ENCODE peak calls at places on chromosomes 2 and 18, in eight cellular contexts. One of them, this sample, is unnamed.

GRCh38 chr2:41337956-41338355 is 709.9 kb upstream of the PKDCC start:
- DNase-seq in fibroblast of lung: no peak
- DNase-seq in heart left ventricle: no peak
- DNase-seq in cardiac muscle cell: no peak
- DNase-seq in CD4-positive, CD25-positive, alpha-beta regulatory T cell: no peak
- DNase-seq in CD8-positive, alpha-beta T cell: no peak
- DNase-seq in psoas muscle: no peak
- DNase-seq in IMR-90: no peak
- DNase-seq in this sample: no peak

GRCh38 chr2:178895171-178895570 is 87.9 kb upstream of the TTN start:
- DNase-seq in fibroblast of lung: no peak
- DNase-seq in IMR-90: no peak
- DNase-seq in CD4-positive, CD25-positive, alpha-beta regulatory T cell: no peak
- DNase-seq in CD8-positive, alpha-beta T cell: no peak
- DNase-seq in heart left ventricle: no peak
- DNase-seq in psoas muscle: no peak
- DNase-seq in cardiac muscle cell: no peak
- DNase-seq in this sample: no peak

GRCh38 chr2:3519255-3520190 is at the start of gene ADI1:
- DNase-seq in fibroblast of lung: peak; percentile 67
- DNase-seq in psoas muscle: peak; percentile 85
- DNase-seq in CD8-positive, alpha-beta T cell: peak; percentile 83
- DNase-seq in heart left ventricle: peak; percentile 94
- DNase-seq in CD4-positive, CD25-positive, alpha-beta regulatory T cell: peak; percentile 65
- DNase-seq in cardiac muscle cell: peak; percentile 66
- DNase-seq in IMR-90: peak; percentile 65
- DNase-seq in this sample: peak; percentile 80

GRCh38 chr18:61025596-61025995 is 307.6 kb upstream of the CDH20 start:
- DNase-seq in CD8-positive, alpha-beta T cell: no peak
- DNase-seq in CD4-positive, CD25-positive, alpha-beta regulatory T cell: no peak
- DNase-seq in fibroblast of lung: no peak
- DNase-seq in cardiac muscle cell: no peak
- DNase-seq in heart left ventricle: no peak
- DNase-seq in IMR-90: no peak
- DNase-seq in psoas muscle: no peak
- DNase-seq in this sample: no peak

GRCh38 chr2:61617610-61618009 is 79.5 kb upstream of the XPO1 start:
- DNase-seq in heart left ventricle: no peak
- DNase-seq in psoas muscle: no peak
- DNase-seq in fibroblast of lung: no peak
- DNase-seq in CD8-positive, alpha-beta T cell: no peak
- DNase-seq in CD4-positive, CD25-positive, alpha-beta regulatory T cell: no peak
- DNase-seq in IMR-90: no peak
- DNase-seq in cardiac muscle cell: no peak
- DNase-seq in this sample: no peak

GRCh38 chr2:179107737-179108136 is 57.8 kb upstream of the CCDC141 start:
- DNase-seq in CD4-positive, CD25-positive, alpha-beta regulatory T cell: no peak
- DNase-seq in fibroblast of lung: peak; percentile 27
- DNase-seq in cardiac muscle cell: no peak
- DNase-seq in heart left ventricle: no peak
- DNase-seq in IMR-90: peak; percentile 46
- DNase-seq in CD8-positive, alpha-beta T cell: no peak
- DNase-seq in psoas muscle: no peak
- DNase-seq in this sample: peak; percentile 91

GRCh38 chr2:105393373-105394055 is 5.3 kb downstream of the FHL2 start:
- DNase-seq in heart left ventricle: peak; percentile 65
- DNase-seq in psoas muscle: no peak
- DNase-seq in CD4-positive, CD25-positive, alpha-beta regulatory T cell: no peak
- DNase-seq in IMR-90: peak; percentile 73
- DNase-seq in cardiac muscle cell: no peak
- DNase-seq in fibroblast of lung: peak; percentile 97
- DNase-seq in CD8-positive, alpha-beta T cell: no peak
- DNase-seq in this sample: no peak

GRCh38 chr18:36396190-36396589 is 98.7 kb downstream of the FHOD3 start:
- DNase-seq in CD4-positive, CD25-positive, alpha-beta regulatory T cell: no peak
- DNase-seq in heart left ventricle: no peak
- DNase-seq in fibroblast of lung: no peak
- DNase-seq in IMR-90: no peak
- DNase-seq in cardiac muscle cell: no peak
- DNase-seq in psoas muscle: no peak
- DNase-seq in CD8-positive, alpha-beta T cell: no peak
- DNase-seq in this sample: no peak

GRCh38 chr2:204282081-204282480 is 263.2 kb upstream of the PARD3B start:
- DNase-seq in psoas muscle: no peak
- DNase-seq in CD4-positive, CD25-positive, alpha-beta regulatory T cell: no peak
- DNase-seq in fibroblast of lung: no peak
- DNase-seq in CD8-positive, alpha-beta T cell: no peak
- DNase-seq in cardiac muscle cell: no peak
- DNase-seq in IMR-90: no peak
- DNase-seq in heart left ventricle: no peak
- DNase-seq in this sample: no peak

GRCh38 chr18:45617284-45617683 is 2.0 kb downstream of the SLC14A2 start:
- DNase-seq in heart left ventricle: peak; percentile 86
- DNase-seq in psoas muscle: peak; percentile 82
- DNase-seq in CD8-positive, alpha-beta T cell: no peak
- DNase-seq in cardiac muscle cell: no peak
- DNase-seq in IMR-90: peak; percentile 81
- DNase-seq in fibroblast of lung: peak; percentile 90
- DNase-seq in CD4-positive, CD25-positive, alpha-beta regulatory T cell: no peak
- DNase-seq in this sample: peak; percentile 98

GRCh38 chr2:213175673-213176247 is 24.3 kb upstream of the IKZF2 start:
- DNase-seq in CD8-positive, alpha-beta T cell: no peak
- DNase-seq in heart left ventricle: no peak
- DNase-seq in fibroblast of lung: no peak
- DNase-seq in psoas muscle: no peak
- DNase-seq in IMR-90: no peak
- DNase-seq in CD4-positive, CD25-positive, alpha-beta regulatory T cell: no peak
- DNase-seq in cardiac muscle cell: no peak
- DNase-seq in this sample: no peak

GRCh38 chr2:48250943-48251342 is 279.0 kb upstream of the STON1 start:
- DNase-seq in CD4-positive, CD25-positive, alpha-beta regulatory T cell: no peak
- DNase-seq in heart left ventricle: no peak
- DNase-seq in cardiac muscle cell: no peak
- DNase-seq in CD8-positive, alpha-beta T cell: no peak
- DNase-seq in fibroblast of lung: no peak
- DNase-seq in psoas muscle: no peak
- DNase-seq in IMR-90: peak; percentile 19
- DNase-seq in this sample: no peak

GRCh38 chr2:12807907-12808810 is 91.4 kb downstream of the TRIB2 start:
- DNase-seq in heart left ventricle: peak; percentile 48
- DNase-seq in psoas muscle: no peak
- DNase-seq in cardiac muscle cell: no peak
- DNase-seq in IMR-90: no peak
- DNase-seq in CD4-positive, CD25-positive, alpha-beta regulatory T cell: no peak
- DNase-seq in CD8-positive, alpha-beta T cell: no peak
- DNase-seq in fibroblast of lung: no peak
- DNase-seq in this sample: no peak

GRCh38 chr18:46578987-46579386 is 78.0 kb downstream of the LOXHD1 start:
- DNase-seq in CD8-positive, alpha-beta T cell: no peak
- DNase-seq in CD4-positive, CD25-positive, alpha-beta regulatory T cell: no peak
- DNase-seq in cardiac muscle cell: no peak
- DNase-seq in heart left ventricle: no peak
- DNase-seq in psoas muscle: no peak
- DNase-seq in fibroblast of lung: no peak
- DNase-seq in IMR-90: no peak
- DNase-seq in this sample: no peak

GRCh38 chr2:150309681-150310080 is 177.8 kb downstream of the RND3 start:
- DNase-seq in CD4-positive, CD25-positive, alpha-beta regulatory T cell: no peak
- DNase-seq in heart left ventricle: no peak
- DNase-seq in IMR-90: peak; percentile 33
- DNase-seq in fibroblast of lung: peak; percentile 28
- DNase-seq in cardiac muscle cell: no peak
- DNase-seq in psoas muscle: no peak
- DNase-seq in CD8-positive, alpha-beta T cell: no peak
- DNase-seq in this sample: peak; percentile 89

GRCh38 chr2:231181848-231182247 is 16.6 kb upstream of the ARMC9 start:
- DNase-seq in psoas muscle: peak; percentile 82
- DNase-seq in CD4-positive, CD25-positive, alpha-beta regulatory T cell: no peak
- DNase-seq in fibroblast of lung: peak; percentile 48
- DNase-seq in heart left ventricle: peak; percentile 87
- DNase-seq in IMR-90: peak; percentile 50
- DNase-seq in cardiac muscle cell: no peak
- DNase-seq in CD8-positive, alpha-beta T cell: no peak
- DNase-seq in this sample: no peak

GRCh38 chr2:70496819-70497218 is 56.8 kb downstream of the TGFA start:
- DNase-seq in IMR-90: no peak
- DNase-seq in CD4-positive, CD25-positive, alpha-beta regulatory T cell: no peak
- DNase-seq in cardiac muscle cell: no peak
- DNase-seq in fibroblast of lung: no peak
- DNase-seq in heart left ventricle: no peak
- DNase-seq in CD8-positive, alpha-beta T cell: no peak
- DNase-seq in psoas muscle: no peak
- DNase-seq in this sample: no peak

GRCh38 chr2:101014264-101014857 is 12.3 kb downstream of the RPL31 start:
- DNase-seq in CD8-positive, alpha-beta T cell: no peak
- DNase-seq in IMR-90: no peak
- DNase-seq in cardiac muscle cell: no peak
- DNase-seq in fibroblast of lung: no peak
- DNase-seq in psoas muscle: no peak
- DNase-seq in CD4-positive, CD25-positive, alpha-beta regulatory T cell: no peak
- DNase-seq in heart left ventricle: no peak
- DNase-seq in this sample: no peak

GRCh38 chr2:127953128-127953718 is 67.5 kb upstream of the AMMECR1L start:
- DNase-seq in fibroblast of lung: peak; percentile 13
- DNase-seq in cardiac muscle cell: peak; percentile 3
- DNase-seq in CD4-positive, CD25-positive, alpha-beta regulatory T cell: no peak
- DNase-seq in psoas muscle: no peak
- DNase-seq in IMR-90: peak; percentile 61
- DNase-seq in heart left ventricle: peak; percentile 82
- DNase-seq in CD8-positive, alpha-beta T cell: no peak
- DNase-seq in this sample: peak; percentile 88

DNA sequence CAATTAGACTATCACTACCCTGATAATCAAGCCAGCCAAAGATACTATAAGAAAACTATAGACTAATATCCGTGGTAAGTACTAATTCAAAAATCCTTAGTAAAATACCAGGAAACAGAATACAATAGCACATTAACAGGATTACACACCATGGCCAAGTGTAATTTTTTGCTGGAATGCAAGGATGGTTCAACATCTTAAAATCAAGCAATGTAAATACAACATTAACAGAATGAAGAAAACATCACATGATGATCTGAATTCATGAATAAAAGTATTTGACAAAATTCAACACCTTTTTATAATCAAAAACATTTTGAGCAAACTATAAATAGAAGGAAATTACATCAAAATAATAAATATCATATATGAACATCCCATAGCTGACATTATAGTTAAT is 350.7 kb upstream of the LRRTM1 start:
- DNase-seq in cardiac muscle cell: no peak
- DNase-seq in heart left ventricle: no peak
- DNase-seq in CD8-positive, alpha-beta T cell: no peak
- DNase-seq in fibroblast of lung: no peak
- DNase-seq in CD4-positive, CD25-positive, alpha-beta regulatory T cell: no peak
- DNase-seq in IMR-90: no peak
- DNase-seq in psoas muscle: no peak
- DNase-seq in this sample: no peak
- H3K9me3 ChIP-seq in cardiac muscle cell: no peaks in the 10 kb centered on the region
- H3K9me3 ChIP-seq in heart left ventricle: no peaks in the 10 kb centered on the region
- H3K9me3 ChIP-seq in CD8-positive, alpha-beta T cell: no peaks in the 10 kb centered on the region
- H3K9me3 ChIP-seq in fibroblast of lung: no peaks in the 10 kb centered on the region
- H3K9me3 ChIP-seq in CD4-positive, CD25-positive, alpha-beta regulatory T cell: peaks cover 8% of the 10 kb centered on the region
- H3K9me3 ChIP-seq in IMR-90: peaks cover 2% of the 10 kb centered on the region
- H3K9me3 ChIP-seq in psoas muscle: peaks cover 9% of the 10 kb centered on the region
- H3K9me3 ChIP-seq in this sample: no peaks in the 10 kb centered on the region

DNA sequence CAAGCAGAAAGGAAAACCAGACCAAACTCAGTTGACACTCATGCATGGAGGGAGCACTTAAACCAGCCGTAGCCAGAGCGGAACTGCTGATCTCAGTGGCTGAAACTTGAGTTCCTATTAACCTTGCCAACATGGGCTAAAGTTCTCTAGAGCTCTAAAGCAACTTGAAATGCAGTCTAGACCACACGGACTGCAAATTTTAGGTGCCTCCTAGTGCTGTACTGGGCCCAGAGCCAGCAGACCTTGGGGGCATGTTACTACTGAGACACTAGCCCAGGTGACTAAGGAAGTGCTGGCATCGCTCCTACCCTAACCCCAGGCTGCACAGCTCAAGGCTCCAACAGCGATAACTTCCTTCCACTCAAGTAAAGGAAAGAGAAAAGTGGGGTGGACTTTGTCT is 236.5 kb downstream of the AKAIN1 start:
- DNase-seq in CD4-positive, CD25-positive, alpha-beta regulatory T cell: no peak
- DNase-seq in psoas muscle: no peak
- DNase-seq in CD8-positive, alpha-beta T cell: no peak
- DNase-seq in cardiac muscle cell: no peak
- DNase-seq in IMR-90: no peak
- DNase-seq in heart left ventricle: no peak
- DNase-seq in fibroblast of lung: no peak
- DNase-seq in this sample: no peak
- H3K9me3 ChIP-seq in CD4-positive, CD25-positive, alpha-beta regulatory T cell: no peaks in the 10 kb centered on the region
- H3K9me3 ChIP-seq in psoas muscle: no peaks in the 10 kb centered on the region
- H3K9me3 ChIP-seq in CD8-positive, alpha-beta T cell: no peaks in the 10 kb centered on the region
- H3K9me3 ChIP-seq in cardiac muscle cell: no peaks in the 10 kb centered on the region
- H3K9me3 ChIP-seq in IMR-90: peaks cover 13% of the 10 kb centered on the region
- H3K9me3 ChIP-seq in heart left ventricle: no peaks in the 10 kb centered on the region
- H3K9me3 ChIP-seq in fibroblast of lung: no peaks in the 10 kb centered on the region
- H3K9me3 ChIP-seq in this sample: no peaks in the 10 kb centered on the region

GRCh38 chr2:1051075-1051474 is 100.4 kb downstream of the SNTG2 start:
- DNase-seq in psoas muscle: no peak
- DNase-seq in fibroblast of lung: peak; percentile 23
- DNase-seq in cardiac muscle cell: no peak
- DNase-seq in IMR-90: peak; percentile 37
- DNase-seq in heart left ventricle: no peak
- DNase-seq in CD4-positive, CD25-positive, alpha-beta regulatory T cell: no peak
- DNase-seq in CD8-positive, alpha-beta T cell: no peak
- DNase-seq in this sample: no peak

GRCh38 chr2:1049691-1050090 is 99.0 kb downstream of the SNTG2 start:
- DNase-seq in heart left ventricle: no peak
- DNase-seq in IMR-90: peak; percentile 70
- DNase-seq in cardiac muscle cell: no peak
- DNase-seq in psoas muscle: no peak
- DNase-seq in fibroblast of lung: peak; percentile 47
- DNase-seq in CD8-positive, alpha-beta T cell: no peak
- DNase-seq in CD4-positive, CD25-positive, alpha-beta regulatory T cell: no peak
- DNase-seq in this sample: no peak

GRCh38 chr2:1046067-1046466 is 95.4 kb downstream of the SNTG2 start:
- DNase-seq in psoas muscle: no peak
- DNase-seq in CD8-positive, alpha-beta T cell: no peak
- DNase-seq in cardiac muscle cell: no peak
- DNase-seq in fibroblast of lung: no peak
- DNase-seq in heart left ventricle: no peak
- DNase-seq in CD4-positive, CD25-positive, alpha-beta regulatory T cell: no peak
- DNase-seq in IMR-90: no peak
- DNase-seq in this sample: no peak

GRCh38 chr2:1045109-1045508 is 94.5 kb downstream of the SNTG2 start:
- DNase-seq in cardiac muscle cell: no peak
- DNase-seq in fibroblast of lung: no peak
- DNase-seq in psoas muscle: no peak
- DNase-seq in CD8-positive, alpha-beta T cell: no peak
- DNase-seq in IMR-90: no peak
- DNase-seq in heart left ventricle: no peak
- DNase-seq in CD4-positive, CD25-positive, alpha-beta regulatory T cell: no peak
- DNase-seq in this sample: no peak

GRCh38 chr2:1047485-1047884 is 96.8 kb downstream of the SNTG2 start:
- DNase-seq in CD4-positive, CD25-positive, alpha-beta regulatory T cell: no peak
- DNase-seq in IMR-90: no peak
- DNase-seq in cardiac muscle cell: no peak
- DNase-seq in CD8-positive, alpha-beta T cell: no peak
- DNase-seq in psoas muscle: no peak
- DNase-seq in heart left ventricle: no peak
- DNase-seq in fibroblast of lung: peak; percentile 23
- DNase-seq in this sample: no peak
- H3K9me3 ChIP-seq in CD4-positive, CD25-positive, alpha-beta regulatory T cell: no peaks in the 10 kb centered on the region
- H3K9me3 ChIP-seq in IMR-90: peaks cover 1% of the 10 kb centered on the region
- H3K9me3 ChIP-seq in cardiac muscle cell: no peaks in the 10 kb centered on the region
- H3K9me3 ChIP-seq in CD8-positive, alpha-beta T cell: peaks cover 3% of the 10 kb centered on the region
- H3K9me3 ChIP-seq in psoas muscle: no peaks in the 10 kb centered on the region
- H3K9me3 ChIP-seq in heart left ventricle: no peaks in the 10 kb centered on the region
- H3K9me3 ChIP-seq in fibroblast of lung: no peaks in the 10 kb centered on the region
- H3K9me3 ChIP-seq in this sample: no peaks in the 10 kb centered on the region

GRCh38 chr2:16194096-16194390 is 253.7 kb downstream of the MYCN start:
- DNase-seq in IMR-90: no peak
- DNase-seq in cardiac muscle cell: no peak
- DNase-seq in heart left ventricle: no peak
- DNase-seq in fibroblast of lung: no peak
- DNase-seq in psoas muscle: no peak
- DNase-seq in CD8-positive, alpha-beta T cell: no peak
- DNase-seq in CD4-positive, CD25-positive, alpha-beta regulatory T cell: no peak
- DNase-seq in this sample: no peak
- H3K9me3 ChIP-seq in IMR-90: peaks cover 43% of the 10 kb centered on the region
- H3K9me3 ChIP-seq in cardiac muscle cell: no peaks in the 10 kb centered on the region
- H3K9me3 ChIP-seq in heart left ventricle: no peaks in the 10 kb centered on the region
- H3K9me3 ChIP-seq in fibroblast of lung: no peaks in the 10 kb centered on the region
- H3K9me3 ChIP-seq in psoas muscle: no peaks in the 10 kb centered on the region
- H3K9me3 ChIP-seq in CD8-positive, alpha-beta T cell: no peaks in the 10 kb centered on the region
- H3K9me3 ChIP-seq in CD4-positive, CD25-positive, alpha-beta regulatory T cell: no peaks in the 10 kb centered on the region
- H3K9me3 ChIP-seq in this sample: no peaks in the 10 kb centered on the region